ENCODE peak calls at places on chromosomes 13 and 19, in four cellular contexts. D is H9, C is testis, T is suprapubic skin. J is an unnamed sample. For H3K9me3 and H3K27me3, the result is how much of the 10 kb centered on the place peaks cover.

GRCh38 chr19:32802840-32803239 is 66.7 kb downstream of the SLC7A9 start:
- DNase-seq in T (no peak), D (no peak), C (no peak), J (no peak)

GRCh38 chr19:33796164-33797100 is at the start of gene KCTD15:
- DNase-seq in T (no peak), D (peak), C (peak), J (peak)

GRCh38 chr19:13723206-13723605 is 41.1 kb upstream of the MRI1 start:
- DNase-seq in D (no peak), C (no peak), T (no peak), J (no peak)

GRCh38 chr13:40589285-40590109 is 76.9 kb downstream of the FOXO1 start:
- DNase-seq in C (peak), D (no peak), T (no peak), J (peak)

GRCh38 chr19:34337747-34338146 is 27.2 kb upstream of the GPI start:
- DNase-seq in C (peak), D (no peak), T (no peak), J (no peak)

GRCh38 chr19:29708553-29709439 is 6.3 kb downstream of the C19orf12 start:
- DNase-seq in C (no peak), T (no peak), D (no peak), J (peak)

GRCh38 chr19:40690050-40690698 is at the start of gene NUMBL:
- DNase-seq in D (no peak), T (no peak), C (no peak), J (no peak)

GRCh38 chr19:7833225-7834156 is 3.5 kb downstream of the EVI5L start:
- DNase-seq in D (no peak), C (peak), T (peak), J (no peak)

GRCh38 chr19:11697284-11697855 is 41.4 kb downstream of the ZNF823 start:
- DNase-seq in T (no peak), C (no peak), D (no peak), J (no peak)

GRCh38 chr13:49062297-49062896 is 86.7 kb downstream of the FNDC3A start:
- DNase-seq in C (no peak), D (no peak), T (no peak), J (no peak)

GRCh38 chr13:66875264-66875663 is 354.9 kb downstream of the PCDH9 start:
- DNase-seq in C (no peak), T (no peak), D (no peak), J (no peak)

GRCh38 chr19:17938092-17938845 is 5.5 kb downstream of the CCDC124 start:
- DNase-seq in T (peak), C (peak), D (peak), J (peak)
- H3K27ac ChIP-seq in T (no peak), C (no peak), D (no peak), J (no peak)

DNA sequence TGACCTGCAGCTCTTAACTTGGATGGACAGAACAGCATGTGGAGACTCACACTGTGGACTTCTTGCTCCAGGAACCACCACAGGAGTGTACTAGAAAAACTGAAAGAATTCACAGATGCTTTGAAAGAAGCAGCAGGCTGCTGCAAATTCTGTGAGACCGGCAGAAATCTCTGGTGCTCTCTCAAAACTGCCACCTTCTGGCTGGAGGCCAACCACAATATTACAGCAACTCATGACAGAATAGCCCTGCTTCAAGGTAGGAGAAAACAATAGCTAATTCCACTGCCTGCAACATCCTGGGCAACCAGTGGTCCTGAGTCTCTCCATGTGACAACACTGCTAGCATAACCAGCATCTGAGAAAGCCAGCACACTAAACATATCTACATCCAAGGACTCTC is 26.9 kb downstream of the CDK8 start:
- DNase-seq in D (no peak), T (no peak), C (no peak), J (no peak)
- H3K9me3 ChIP-seq in D (under half), T (under half), C (under half), J (under half)

DNA sequence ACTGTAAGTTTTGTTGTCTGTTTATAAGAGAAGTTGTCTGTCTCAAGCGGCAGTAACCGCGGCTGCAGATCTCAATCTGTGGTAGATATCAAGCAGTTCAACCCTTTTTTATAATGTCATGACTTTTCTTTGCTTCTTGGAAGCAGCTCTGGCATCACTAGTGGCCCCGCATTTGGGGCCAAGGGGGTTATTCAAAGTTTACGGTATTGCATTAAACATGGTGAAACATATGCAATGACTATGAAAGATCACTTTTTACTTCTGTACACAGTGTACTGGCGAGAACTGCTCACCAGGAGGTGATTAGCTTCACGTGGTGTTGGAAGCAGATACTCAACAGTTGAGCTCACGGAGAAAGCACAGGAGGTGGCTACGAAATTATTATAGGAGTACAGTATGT is 4.6 kb upstream of the FFAR3 start:
- DNase-seq in D (no peak), C (no peak), T (peak), J (no peak)
- H3K27me3 ChIP-seq in D (under half), C (under half), T (under half), J (under half)

GRCh38 chr19:16351133-16351809 is 26.6 kb downstream of the KLF2 start:
- DNase-seq in T (no peak), D (no peak), C (no peak), J (no peak)

GRCh38 chr19:16359074-16359473 is 34.4 kb downstream of the KLF2 start:
- DNase-seq in C (no peak), T (no peak), D (no peak), J (no peak)

GRCh38 chr19:16358456-16358855 is 33.8 kb downstream of the KLF2 start:
- DNase-seq in T (no peak), C (no peak), D (no peak), J (no peak)

GRCh38 chr19:16359964-16360363 is 35.3 kb downstream of the KLF2 start:
- DNase-seq in C (no peak), T (no peak), D (no peak), J (no peak)

GRCh38 chr19:16355293-16356043 is 30.8 kb downstream of the KLF2 start:
- DNase-seq in D (no peak), T (no peak), C (peak), J (no peak)
- H3K27ac ChIP-seq in D (no peak), T (no peak), C (peak), J (no peak)

DNA sequence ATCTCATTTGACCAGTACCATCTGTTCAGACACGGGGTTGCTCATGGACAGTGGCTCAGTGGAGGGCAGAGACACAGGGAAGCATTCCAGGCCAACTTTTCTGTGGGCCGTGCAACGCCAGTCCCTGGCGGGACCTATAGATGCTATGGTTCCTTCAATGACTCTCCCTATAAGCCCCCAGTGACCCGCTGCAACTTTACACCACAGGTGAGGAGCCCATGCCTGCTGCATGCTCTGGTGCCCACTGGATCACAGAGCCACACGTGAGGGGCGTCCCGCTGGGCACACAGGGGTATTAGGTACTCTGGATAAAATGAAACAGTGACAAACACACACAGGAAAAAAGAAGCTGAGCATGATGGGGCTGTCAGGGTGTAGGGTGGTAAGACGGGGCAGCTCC is 34.3 kb downstream of the LAIR2 start:
- DNase-seq in C (no peak), D (no peak), T (no peak), J (no peak)
- H3K9me3 ChIP-seq in C (under half), D (half or more), T (under half), J (under half)

J was measured in WERI-Rb-1.